ENCODE peak calls at places on chromosomes 12 and 14, in four cellular contexts. One of them, this sample, is unnamed.

GRCh38 chr12:108752387-108752786 is 21.1 kb upstream of the CORO1C start:
- DNase-seq in SK-N-SH: no peak
- DNase-seq in H1: no peak
- DNase-seq in GM12878: no peak
- DNase-seq in this sample: no peak

GRCh38 chr12:130761537-130762318 is 45.6 kb upstream of the RIMBP2 start:
- DNase-seq in H1: peak
- DNase-seq in SK-N-SH: peak
- DNase-seq in GM12878: no peak
- DNase-seq in this sample: peak

GRCh38 chr14:99961826-99962518 is 103.2 kb upstream of the EVL start:
- DNase-seq in H1: peak
- DNase-seq in GM12878: no peak
- DNase-seq in SK-N-SH: no peak
- DNase-seq in this sample: no peak

GRCh38 chr14:101843038-101843437 is 81.5 kb downstream of the PPP2R5C start:
- DNase-seq in SK-N-SH: no peak
- DNase-seq in H1: no peak
- DNase-seq in GM12878: no peak
- DNase-seq in this sample: no peak

GRCh38 chr12:28378749-28379148 is 188.5 kb downstream of the CCDC91 start:
- DNase-seq in GM12878: no peak
- DNase-seq in H1: no peak
- DNase-seq in SK-N-SH: no peak
- DNase-seq in this sample: no peak

GRCh38 chr12:132786192-132786591 is 24.6 kb upstream of the ANKLE2 start:
- DNase-seq in SK-N-SH: no peak
- DNase-seq in GM12878: no peak
- DNase-seq in H1: no peak
- DNase-seq in this sample: no peak

GRCh38 chr12:56206373-56207166 is 15.2 kb downstream of the RNF41 start:
- DNase-seq in GM12878: no peak
- DNase-seq in H1: peak
- DNase-seq in SK-N-SH: peak
- DNase-seq in this sample: peak

GRCh38 chr12:27534060-27534764 is 10.2 kb downstream of the PPFIBP1 start:
- DNase-seq in SK-N-SH: no peak
- DNase-seq in H1: no peak
- DNase-seq in GM12878: peak
- DNase-seq in this sample: no peak

GRCh38 chr14:76955575-76956252 is 72.8 kb downstream of the IRF2BPL start:
- DNase-seq in H1: no peak
- DNase-seq in GM12878: peak
- DNase-seq in SK-N-SH: no peak
- DNase-seq in this sample: peak

GRCh38 chr12:107875772-107876171 is 101.3 kb downstream of the ASCL4 start:
- DNase-seq in GM12878: no peak
- DNase-seq in SK-N-SH: no peak
- DNase-seq in H1: no peak
- DNase-seq in this sample: no peak

GRCh38 chr12:116594325-116595038 is 35.3 kb downstream of the MAP1LC3B2 start:
- DNase-seq in H1: no peak
- DNase-seq in SK-N-SH: no peak
- DNase-seq in GM12878: no peak
- DNase-seq in this sample: no peak

GRCh38 chr12:46825526-46826414 is at the start of gene SLC38A4:
- DNase-seq in SK-N-SH: peak
- DNase-seq in GM12878: no peak
- DNase-seq in H1: peak
- DNase-seq in this sample: peak

GRCh38 chr12:68276400-68276930 is 23.1 kb upstream of the IL22 start:
- DNase-seq in GM12878: no peak
- DNase-seq in SK-N-SH: no peak
- DNase-seq in H1: no peak
- DNase-seq in this sample: no peak

GRCh38 chr14:73752297-73752992 is 38.3 kb upstream of the PNMA1 start:
- DNase-seq in GM12878: no peak
- DNase-seq in H1: no peak
- DNase-seq in SK-N-SH: peak
- DNase-seq in this sample: no peak

GRCh38 chr12:45478931-45479330 is 250.6 kb upstream of the ARID2 start:
- DNase-seq in SK-N-SH: no peak
- DNase-seq in GM12878: no peak
- DNase-seq in H1: no peak
- DNase-seq in this sample: no peak

GRCh38 chr12:53265783-53266182 is 2.3 kb upstream of the ESPL1 start:
- DNase-seq in H1: no peak
- DNase-seq in SK-N-SH: no peak
- DNase-seq in GM12878: no peak
- DNase-seq in this sample: no peak

GRCh38 chr12:25241171-25242020 is 9.3 kb downstream of the KRAS start:
- DNase-seq in H1: no peak
- DNase-seq in SK-N-SH: peak
- DNase-seq in GM12878: no peak
- DNase-seq in this sample: peak

GRCh38 chr12:57738661-57739237 is at the start of gene AGAP2:
- DNase-seq in SK-N-SH: peak
- DNase-seq in GM12878: no peak
- DNase-seq in H1: peak
- DNase-seq in this sample: no peak

GRCh38 chr12:28807535-28807934 is 341.5 kb upstream of the FAR2 start:
- DNase-seq in GM12878: no peak
- DNase-seq in H1: no peak
- DNase-seq in SK-N-SH: no peak
- DNase-seq in this sample: no peak

GRCh38 chr12:130486891-130487416 is 149.3 kb downstream of the PIWIL1 start:
- DNase-seq in H1: no peak
- DNase-seq in SK-N-SH: no peak
- DNase-seq in GM12878: no peak
- DNase-seq in this sample: no peak

DNA sequence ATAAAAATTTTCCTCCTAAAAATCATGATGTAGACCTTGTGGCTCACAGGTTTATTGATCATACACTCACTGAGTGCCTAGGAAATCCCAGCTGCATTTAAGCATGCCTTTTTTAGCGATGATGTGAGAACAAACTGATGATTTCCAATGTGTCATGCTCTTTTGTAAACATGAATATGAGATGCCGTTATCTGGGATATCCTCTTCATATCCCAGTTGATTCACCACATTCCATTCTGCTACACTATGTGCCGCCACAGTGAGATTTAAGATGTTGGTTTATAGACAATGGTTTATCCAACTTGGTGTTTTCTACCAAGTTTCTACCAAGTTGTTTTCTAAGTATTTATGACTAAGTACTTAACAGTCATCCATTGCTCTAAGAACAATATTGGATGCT is 5.2 kb downstream of the OR4E1 start:
- DNase-seq in GM12878: no peak
- DNase-seq in SK-N-SH: no peak
- DNase-seq in H1: no peak
- DNase-seq in this sample: peak
- TF ChIP-seq TCF12 in GM12878: no peak
- TF ChIP-seq TCF12 in SK-N-SH: no peak
- TF ChIP-seq TCF12 in H1: no peak
- TF ChIP-seq TCF12 in this sample: no peak

DNA sequence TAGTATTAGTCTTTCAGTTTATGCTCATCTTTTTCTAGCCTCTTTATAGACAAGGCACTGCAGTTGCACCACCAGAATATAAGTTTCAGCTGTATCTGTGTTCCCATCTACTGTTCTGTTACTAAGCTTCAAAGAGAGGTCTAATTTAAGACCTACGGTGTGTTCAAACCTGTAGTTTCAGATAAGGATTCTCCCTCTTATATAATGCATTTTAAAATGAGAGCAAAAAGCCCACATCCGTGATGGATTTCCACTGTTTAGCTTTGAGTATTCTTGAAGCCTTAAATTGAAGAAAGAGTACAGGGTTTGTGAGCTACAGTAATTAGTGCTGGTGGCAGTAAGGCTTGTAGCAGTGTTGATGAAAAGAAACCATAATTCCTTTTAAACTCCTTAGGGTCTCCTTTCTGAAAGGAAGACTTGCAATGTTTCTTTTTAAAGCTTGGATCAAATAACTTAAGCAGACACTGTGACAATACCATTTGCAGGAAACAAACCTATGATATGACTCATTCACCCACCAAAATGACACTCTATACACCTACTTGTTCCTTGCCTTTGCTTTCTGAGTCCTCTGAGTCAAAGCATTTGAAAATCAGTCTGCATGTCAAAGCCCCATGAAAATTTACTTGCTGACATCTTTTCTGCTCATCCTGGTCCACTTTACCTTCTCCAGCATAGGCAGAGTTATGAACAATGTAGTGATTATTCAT is 753.9 kb downstream of the NOVA1 start:
- DNase-seq in H1: no peak
- DNase-seq in SK-N-SH: no peak
- DNase-seq in GM12878: no peak
- DNase-seq in this sample: no peak
- TF ChIP-seq TCF12 in H1: no peak
- TF ChIP-seq TCF12 in SK-N-SH: no peak
- TF ChIP-seq TCF12 in GM12878: no peak
- TF ChIP-seq TCF12 in this sample: no peak

GRCh38 chr12:38728894-38729293 is 176.5 kb downstream of the CPNE8 start:
- DNase-seq in SK-N-SH: no peak
- DNase-seq in H1: no peak
- DNase-seq in GM12878: no peak
- DNase-seq in this sample: no peak
- TF ChIP-seq TCF12 in SK-N-SH: no peak
- TF ChIP-seq TCF12 in H1: no peak
- TF ChIP-seq TCF12 in GM12878: no peak
- TF ChIP-seq TCF12 in this sample: no peak

DNA sequence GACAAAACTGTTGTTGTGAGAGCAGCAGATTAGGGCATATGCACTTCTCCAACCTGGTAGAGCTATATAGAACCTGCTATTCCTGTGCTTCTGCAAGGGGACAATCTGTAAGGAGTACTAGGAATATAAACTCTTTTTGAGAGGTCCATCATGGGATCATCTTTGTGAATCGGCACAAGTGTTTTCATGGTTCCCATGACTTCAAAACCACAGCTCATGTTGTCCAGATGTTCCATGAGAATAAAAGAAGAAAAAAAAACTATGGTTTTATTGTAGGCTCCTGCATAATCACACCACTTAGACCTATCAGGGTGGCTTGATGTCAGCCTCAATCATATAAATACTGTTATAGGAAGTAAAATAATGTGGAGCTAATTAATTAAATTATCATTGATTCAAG is 311.4 kb upstream of the ATP2B1 start:
- DNase-seq in GM12878: no peak
- DNase-seq in H1: no peak
- DNase-seq in SK-N-SH: no peak
- DNase-seq in this sample: no peak
- TF ChIP-seq TCF12 in GM12878: no peak
- TF ChIP-seq TCF12 in H1: no peak
- TF ChIP-seq TCF12 in SK-N-SH: no peak
- TF ChIP-seq TCF12 in this sample: no peak

GRCh38 chr12:127526925-127527324 is 740.0 kb upstream of the TMEM132C start:
- DNase-seq in GM12878: no peak
- DNase-seq in H1: no peak
- DNase-seq in SK-N-SH: no peak
- DNase-seq in this sample: no peak
- TF ChIP-seq TCF12 in GM12878: no peak
- TF ChIP-seq TCF12 in H1: no peak
- TF ChIP-seq TCF12 in SK-N-SH: no peak
- TF ChIP-seq TCF12 in this sample: no peak

DNA sequence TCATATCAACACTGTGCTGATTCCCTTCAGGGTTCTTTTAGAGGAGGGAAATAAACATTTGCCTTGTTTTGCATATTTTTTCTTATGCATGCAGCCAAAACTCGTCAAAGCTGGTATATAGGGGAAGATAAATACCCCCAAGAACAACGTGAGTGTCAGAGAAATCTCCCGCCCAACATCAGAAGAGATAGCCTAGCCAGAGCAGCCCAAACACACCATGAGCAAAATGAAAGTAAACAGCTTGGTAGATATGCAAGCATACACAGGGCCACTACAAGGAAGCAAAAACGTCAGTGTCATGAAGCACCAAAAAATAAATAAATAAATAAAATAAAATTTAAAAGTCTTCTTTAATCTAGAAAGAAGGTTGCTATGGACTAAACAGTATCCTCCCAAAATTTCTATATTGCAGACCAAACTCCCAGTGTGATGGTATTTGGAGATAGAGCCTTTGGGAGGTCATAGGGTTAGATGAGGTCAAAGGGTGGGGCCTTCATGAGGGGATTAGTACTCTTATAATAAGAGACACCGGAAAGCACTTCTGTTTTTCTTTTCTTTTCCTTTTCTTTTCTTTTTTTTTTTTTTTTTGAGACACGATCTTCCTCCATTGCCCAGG is 22.2 kb downstream of the EIF5 start:
- DNase-seq in H1: no peak
- DNase-seq in SK-N-SH: no peak
- DNase-seq in GM12878: no peak
- DNase-seq in this sample: no peak
- TF ChIP-seq TCF12 in H1: no peak
- TF ChIP-seq TCF12 in SK-N-SH: no peak
- TF ChIP-seq TCF12 in GM12878: no peak
- TF ChIP-seq TCF12 in this sample: no peak

DNA sequence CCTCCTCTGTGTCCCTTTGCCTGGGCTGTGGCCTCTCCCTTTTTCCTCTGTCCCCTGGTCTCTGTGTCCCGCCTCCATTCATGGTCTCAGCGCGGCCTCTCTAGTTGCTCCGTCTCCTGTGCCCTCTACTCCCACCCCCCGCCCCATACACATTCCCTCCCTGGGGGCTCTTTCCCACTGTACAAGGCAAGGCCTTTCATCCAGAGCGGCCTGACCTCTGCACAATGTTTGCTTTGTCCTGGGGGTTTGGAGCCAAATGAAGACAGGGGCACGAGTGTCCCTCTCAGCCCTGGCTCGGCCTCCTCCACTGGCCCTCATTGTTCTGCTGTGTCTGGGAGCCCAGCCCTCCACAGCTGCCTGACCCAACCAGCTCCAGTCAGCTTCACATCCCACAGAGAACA is 678.6 kb downstream of the BCL11B start:
- DNase-seq in GM12878: no peak
- DNase-seq in H1: no peak
- DNase-seq in SK-N-SH: no peak
- DNase-seq in this sample: no peak
- TF ChIP-seq TCF12 in GM12878: no peak
- TF ChIP-seq TCF12 in H1: no peak
- TF ChIP-seq TCF12 in SK-N-SH: no peak
- TF ChIP-seq TCF12 in this sample: no peak

GRCh38 chr12:104204690-104205480 is 10.7 kb upstream of the TXNRD1 start:
- DNase-seq in H1: no peak
- DNase-seq in SK-N-SH: no peak
- DNase-seq in GM12878: no peak
- DNase-seq in this sample: no peak
- TF ChIP-seq TCF12 in H1: no peak
- TF ChIP-seq TCF12 in SK-N-SH: no peak
- TF ChIP-seq TCF12 in GM12878: no peak
- TF ChIP-seq TCF12 in this sample: no peak

DNA sequence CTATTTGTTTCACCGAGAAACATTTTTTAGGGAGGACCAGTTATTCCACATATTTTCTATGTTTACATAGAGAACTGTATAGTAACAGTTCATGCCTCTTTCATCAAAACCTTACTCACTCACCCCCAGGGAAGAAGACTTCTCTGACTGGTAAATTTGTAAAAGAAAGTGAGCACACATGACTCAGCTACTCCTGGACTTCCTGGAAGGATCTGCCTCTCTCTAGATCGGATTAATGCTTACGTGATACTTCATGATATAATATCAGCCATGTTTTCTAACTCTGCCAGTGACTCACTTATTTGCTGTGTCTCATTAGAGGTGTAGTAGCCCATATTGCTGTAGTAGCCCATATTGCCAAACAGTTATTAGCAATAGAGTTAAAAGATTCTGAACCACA is 494.3 kb upstream of the ATXN7L3B start:
- DNase-seq in H1: no peak
- DNase-seq in SK-N-SH: no peak
- DNase-seq in GM12878: no peak
- DNase-seq in this sample: no peak
- TF ChIP-seq TCF12 in H1: no peak
- TF ChIP-seq TCF12 in SK-N-SH: no peak
- TF ChIP-seq TCF12 in GM12878: no peak
- TF ChIP-seq TCF12 in this sample: no peak